ENCODE peak calls at places on chromosome 16, in four cellular contexts. X is BE2C, Q is transverse colon, H is breast epithelium. K is an unnamed sample. For H3K36me3 and H3K27me3, the result is how much of the 10 kb centered on the place peaks cover.

GRCh38 chr16:143456-143855 is 5.0 kb upstream of the NPRL3 start:
- DNase-seq in X (no peak), Q (no peak), H (no peak), K (no peak)

GRCh38 chr16:19294156-19294649 is 8.7 kb downstream of the CLEC19A start:
- DNase-seq in X (no peak), Q (peak), H (peak), K (no peak)

GRCh38 chr16:70429888-70430666 is 8.8 kb downstream of the ST3GAL2 start:
- DNase-seq in X (peak), Q (no peak), H (no peak), K (peak)

GRCh38 chr16:4407543-4408322 is 8.7 kb downstream of the CORO7 start:
- DNase-seq in X (no peak), Q (peak), H (no peak), K (peak)

GRCh38 chr16:5768445-5768844 is 670.9 kb upstream of the EEF2KMT start:
- DNase-seq in X (no peak), Q (no peak), H (no peak), K (no peak)

GRCh38 chr16:62068747-62069146 is 32.5 kb upstream of the CDH8 start:
- DNase-seq in X (peak), Q (no peak), H (no peak), K (peak)

GRCh38 chr16:4505356-4506153 is 29.4 kb downstream of the HMOX2 start:
- DNase-seq in X (no peak), Q (peak), H (peak), K (no peak)

GRCh38 chr16:85335584-85336492 is 223.6 kb upstream of the CIBAR2 start:
- DNase-seq in X (no peak), Q (peak), H (no peak), K (no peak)

GRCh38 chr16:75326333-75326732 is 74.9 kb upstream of the BCAR1 start:
- DNase-seq in X (no peak), Q (no peak), H (no peak), K (no peak)

GRCh38 chr16:7853197-7853596 is 520.6 kb downstream of the RBFOX1 start:
- DNase-seq in X (no peak), Q (no peak), H (no peak), K (no peak)

GRCh38 chr16:57637020-57637419 is 8.6 kb downstream of the ADGRG1 start:
- DNase-seq in X (no peak), Q (no peak), H (peak), K (no peak)

GRCh38 chr16:49462989-49463371 is 89.4 kb downstream of the C16orf78 start:
- DNase-seq in X (no peak), Q (no peak), H (no peak), K (peak)

GRCh38 chr16:25107466-25107792 is 4.1 kb upstream of the LCMT1 start:
- DNase-seq in X (no peak), Q (no peak), H (no peak), K (peak)

GRCh38 chr16:17138801-17139200 is 332.0 kb downstream of the XYLT1 start:
- DNase-seq in X (no peak), Q (no peak), H (no peak), K (peak)

GRCh38 chr16:86219655-86220445 is 290.5 kb upstream of the FOXF1 start:
- DNase-seq in X (no peak), Q (no peak), H (no peak), K (no peak)

GRCh38 chr16:58114827-58115825 is 14.1 kb downstream of the CFAP20 start:
- DNase-seq in X (peak), Q (no peak), H (no peak), K (no peak)

GRCh38 chr16:79982862-79983261 is 382.3 kb upstream of the MAF start:
- DNase-seq in X (no peak), Q (no peak), H (no peak), K (no peak)

GRCh38 chr16:75559564-75560372 is 3.7 kb upstream of the TMEM231 start:
- DNase-seq in X (no peak), Q (no peak), H (no peak), K (no peak)

GRCh38 chr16:84396537-84397008 is 28.2 kb downstream of the ATP2C2 start:
- DNase-seq in X (no peak), Q (no peak), H (no peak), K (no peak)

GRCh38 chr16:11676799-11677198 is 8.5 kb downstream of the SNN start:
- DNase-seq in X (no peak), Q (no peak), H (no peak), K (no peak)

GRCh38 chr16:85220125-85220839 is 108.0 kb upstream of the CIBAR2 start:
- DNase-seq in X (peak), Q (peak), H (peak), K (peak)

GRCh38 chr16:65069090-65069489 is 52.8 kb downstream of the CDH11 start:
- DNase-seq in X (no peak), Q (no peak), H (no peak), K (no peak)

GRCh38 chr16:27238016-27238587 is 30.5 kb downstream of the NSMCE1 start:
- DNase-seq in X (no peak), Q (peak), H (no peak), K (peak)

GRCh38 chr16:66167564-66168291 is 198.8 kb upstream of the CDH5 start:
- DNase-seq in X (peak), Q (no peak), H (no peak), K (peak)

GRCh38 chr16:80614908-80615696 is 74.3 kb downstream of the DYNLRB2 start:
- DNase-seq in X (no peak), Q (no peak), H (no peak), K (no peak)

GRCh38 chr16:85990861-85991301 is 91.9 kb downstream of the IRF8 start:
- DNase-seq in X (no peak), Q (no peak), H (no peak), K (no peak)

GRCh38 chr16:87541882-87542234 is 49.0 kb upstream of the ZCCHC14 start:
- DNase-seq in X (no peak), Q (no peak), H (no peak), K (no peak)
- H3K4me3 ChIP-seq in X (no peak), Q (no peak), H (no peak), K (no peak)

GRCh38 chr16:67613808-67614207 is 31.1 kb upstream of the CARMIL2 start:
- DNase-seq in X (peak), Q (no peak), H (no peak), K (peak)
- H3K36me3 ChIP-seq in X (half or more), Q (under half), H (under half), K (under half)

DNA sequence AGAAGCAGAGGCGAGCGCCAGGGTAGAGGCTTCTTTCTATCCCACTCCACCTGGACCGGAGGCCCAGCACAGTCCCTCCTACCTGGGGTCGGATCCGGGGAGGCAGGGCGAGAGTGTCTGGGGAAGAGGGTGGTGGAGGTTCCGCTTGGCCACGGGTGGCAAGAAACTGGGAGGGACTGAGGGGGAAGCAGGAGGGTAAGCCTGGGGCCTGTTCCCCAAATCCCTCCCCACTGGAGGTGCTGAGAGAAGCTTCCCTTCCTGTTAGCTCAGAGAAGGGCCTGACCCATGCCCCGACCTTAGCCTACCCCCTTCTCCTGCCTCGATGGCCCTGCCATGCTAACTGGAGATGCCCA is 1.8 kb upstream of the TPPP3 start:
- DNase-seq in X (no peak), Q (no peak), H (no peak), K (no peak)
- H3K27me3 ChIP-seq in X (under half), Q (under half), H (under half), K (under half)

DNA sequence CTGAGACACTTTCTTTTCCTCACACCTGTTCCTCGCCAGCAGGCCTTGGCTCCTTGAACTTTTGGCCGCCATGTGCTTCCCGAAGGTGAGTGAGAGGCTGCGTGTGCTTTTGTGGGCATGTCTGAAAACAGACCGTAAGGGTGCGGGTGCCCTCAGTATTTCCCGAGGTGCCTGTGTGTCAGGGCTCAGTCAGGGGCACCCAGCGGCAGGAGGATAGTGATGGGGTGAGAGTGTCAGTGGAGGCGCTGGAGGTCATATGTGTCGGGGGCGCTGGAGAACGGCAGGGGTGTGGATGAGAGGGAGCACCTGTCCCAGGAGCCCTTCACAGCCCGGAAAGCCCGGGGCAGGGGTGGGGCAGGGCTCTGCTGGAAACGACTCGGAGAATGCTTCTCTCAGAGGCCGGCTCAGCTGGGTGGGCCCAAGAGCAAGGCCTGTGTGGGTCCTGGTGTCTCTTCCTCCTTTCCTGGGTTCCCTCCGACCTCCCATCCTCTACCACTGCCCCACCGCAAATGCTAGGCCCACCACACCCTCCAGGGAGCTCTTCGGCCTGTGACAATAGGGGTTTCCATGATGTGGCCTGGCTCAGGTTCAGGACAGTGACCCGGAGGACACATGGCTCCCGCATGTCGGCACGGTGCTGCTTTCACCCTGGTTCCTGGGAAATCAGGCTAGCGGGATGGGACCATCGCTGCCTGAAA is 451 bp downstream of the IL32 start:
- DNase-seq in X (no peak), Q (no peak), H (no peak), K (peak)
- H3K4me3 ChIP-seq in X (no peak), Q (peak), H (peak), K (no peak)

GRCh38 chr16:89887243-89887642 is 13.9 kb downstream of the TCF25 start:
- DNase-seq in X (no peak), Q (no peak), H (no peak), K (no peak)
- H3K36me3 ChIP-seq in X (half or more), Q (under half), H (under half), K (under half)

DNA sequence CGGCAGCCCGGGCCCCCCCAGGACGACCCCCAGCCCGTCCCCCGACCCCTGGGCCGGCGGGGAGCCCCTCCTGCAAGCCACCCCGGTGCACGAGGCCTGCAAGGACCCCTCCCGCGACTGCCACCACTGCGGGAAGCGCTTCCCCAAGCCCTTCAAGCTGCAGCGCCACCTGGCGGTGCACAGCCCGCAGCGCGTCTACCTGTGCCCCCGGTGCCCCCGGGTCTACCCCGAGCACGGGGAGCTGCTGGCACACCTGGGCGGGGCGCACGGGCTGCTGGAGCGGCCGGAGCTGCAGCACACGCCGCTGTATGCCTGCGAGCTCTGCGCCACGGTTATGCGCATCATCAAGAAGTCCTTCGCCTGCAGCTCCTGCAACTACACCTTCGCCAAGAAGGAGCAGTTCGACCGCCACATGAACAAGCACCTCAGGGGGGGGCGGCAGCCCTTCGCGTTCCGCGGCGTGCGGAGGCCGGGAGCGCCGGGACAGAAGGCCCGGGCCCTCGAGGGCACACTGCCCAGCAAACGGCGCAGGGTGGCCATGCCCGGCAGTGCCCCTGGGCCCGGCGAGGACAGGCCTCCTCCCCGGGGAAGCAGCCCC is 15.6 kb upstream of the ZFPM1 start:
- DNase-seq in X (peak), Q (peak), H (no peak), K (no peak)
- H3K27me3 ChIP-seq in X (under half), Q (under half), H (under half), K (under half)

GRCh38 chr16:21622545-21622944 is 23.2 kb downstream of the METTL9 start:
- DNase-seq in X (no peak), Q (no peak), H (no peak), K (no peak)

GRCh38 chr16:21628772-21629171 is 23.6 kb downstream of the IGSF6 start:
- DNase-seq in X (no peak), Q (no peak), H (no peak), K (no peak)

GRCh38 chr16:21628196-21628726 is 24.1 kb downstream of the IGSF6 start:
- DNase-seq in X (no peak), Q (no peak), H (no peak), K (no peak)

GRCh38 chr16:21625026-21625425 is 25.6 kb downstream of the METTL9 start:
- DNase-seq in X (no peak), Q (no peak), H (no peak), K (no peak)

GRCh38 chr16:21626659-21627277 is 25.6 kb downstream of the IGSF6 start:
- DNase-seq in X (peak), Q (no peak), H (no peak), K (no peak)
- H3K4me3 ChIP-seq in X (peak), Q (no peak), H (no peak), K (no peak)

DNA sequence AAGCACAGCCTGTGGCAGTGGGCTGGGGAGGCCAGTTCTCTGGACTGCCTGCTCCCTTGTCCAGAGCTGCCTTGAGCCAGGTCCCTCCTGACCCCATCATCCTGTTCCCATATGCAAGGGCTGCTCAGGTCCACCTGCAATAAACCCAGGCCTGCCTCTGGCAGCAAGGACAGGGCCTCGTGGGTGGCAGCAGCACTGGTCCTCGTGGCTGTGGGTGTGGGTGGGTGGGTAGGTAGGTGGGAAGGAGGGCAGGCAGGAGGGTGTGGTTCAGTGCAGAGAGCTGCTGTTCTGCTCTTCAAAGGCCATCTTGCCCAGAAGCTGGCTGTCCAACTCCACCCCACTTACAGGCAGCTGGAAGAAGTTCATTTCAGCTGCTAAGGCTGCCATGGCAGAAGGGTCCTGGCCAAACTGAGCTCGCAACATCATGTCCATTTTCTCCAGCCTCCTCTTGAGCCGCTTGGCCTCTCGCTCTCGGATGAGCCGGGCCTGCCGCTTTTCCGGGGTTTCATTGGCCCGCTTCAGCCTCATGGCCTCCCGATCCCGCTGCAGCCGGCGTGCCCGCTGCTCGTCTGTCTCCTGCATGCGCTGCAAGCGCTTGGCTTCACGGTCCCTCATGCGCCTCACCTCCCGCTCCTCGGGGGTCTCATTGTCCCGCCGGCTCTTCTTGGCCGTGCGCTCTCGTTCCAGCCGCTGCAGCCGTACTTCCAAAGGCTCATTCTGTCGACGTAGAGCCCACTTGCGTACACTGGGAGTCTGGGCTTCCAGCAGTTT is 14.2 kb downstream of the ATXN1L start:
- DNase-seq in X (no peak), Q (no peak), H (no peak), K (no peak)
- H3K36me3 ChIP-seq in X (under half), Q (under half), H (under half), K (under half)

K was measured in H7.